ENCODE peak calls at places on chromosomes 3 and 15, in six cellular contexts. One of them, this sample, is unnamed. For H3K36me3 and H3K27me3, the result is how much of the 10 kb centered on the place peaks cover.

GRCh38 chr3:133855772-133856171 is 39.9 kb downstream of the RAB6B start:
- DNase-seq in IMR-90: peak
- DNase-seq in gastrocnemius medialis: no peak
- DNase-seq in Caco-2: no peak
- DNase-seq in pancreas: no peak
- DNase-seq in heart left ventricle: no peak
- DNase-seq in this sample: no peak

GRCh38 chr3:64392001-64392400 is 166.7 kb upstream of the PRICKLE2 start:
- DNase-seq in pancreas: no peak
- DNase-seq in gastrocnemius medialis: no peak
- DNase-seq in heart left ventricle: no peak
- DNase-seq in Caco-2: no peak
- DNase-seq in IMR-90: peak
- DNase-seq in this sample: no peak

GRCh38 chr3:108124337-108125150 is 33.7 kb upstream of the CD47 start:
- DNase-seq in pancreas: no peak
- DNase-seq in gastrocnemius medialis: no peak
- DNase-seq in IMR-90: no peak
- DNase-seq in Caco-2: no peak
- DNase-seq in heart left ventricle: no peak
- DNase-seq in this sample: no peak

GRCh38 chr3:189103208-189103607 is 68.6 kb upstream of the TPRG1 start:
- DNase-seq in heart left ventricle: no peak
- DNase-seq in gastrocnemius medialis: no peak
- DNase-seq in Caco-2: no peak
- DNase-seq in pancreas: no peak
- DNase-seq in IMR-90: no peak
- DNase-seq in this sample: no peak

GRCh38 chr3:16512435-16513140 is 911 bp downstream of the RFTN1 start:
- DNase-seq in Caco-2: no peak
- DNase-seq in heart left ventricle: peak
- DNase-seq in pancreas: peak
- DNase-seq in gastrocnemius medialis: peak
- DNase-seq in IMR-90: no peak
- DNase-seq in this sample: peak

GRCh38 chr15:68333775-68334470 is 56.4 kb downstream of the FEM1B start:
- DNase-seq in IMR-90: peak
- DNase-seq in heart left ventricle: peak
- DNase-seq in Caco-2: no peak
- DNase-seq in gastrocnemius medialis: no peak
- DNase-seq in pancreas: no peak
- DNase-seq in this sample: no peak

GRCh38 chr15:101432982-101433381 is 56.5 kb downstream of the PCSK6 start:
- DNase-seq in heart left ventricle: no peak
- DNase-seq in gastrocnemius medialis: no peak
- DNase-seq in IMR-90: no peak
- DNase-seq in Caco-2: no peak
- DNase-seq in pancreas: no peak
- DNase-seq in this sample: no peak

GRCh38 chr3:188584162-188584529 is 430.2 kb downstream of the LPP start:
- DNase-seq in IMR-90: peak
- DNase-seq in gastrocnemius medialis: no peak
- DNase-seq in pancreas: no peak
- DNase-seq in Caco-2: peak
- DNase-seq in heart left ventricle: no peak
- DNase-seq in this sample: no peak

GRCh38 chr15:90819850-90820249 is 48.5 kb upstream of the FURIN start:
- DNase-seq in heart left ventricle: no peak
- DNase-seq in Caco-2: no peak
- DNase-seq in gastrocnemius medialis: no peak
- DNase-seq in pancreas: peak
- DNase-seq in IMR-90: no peak
- DNase-seq in this sample: peak

GRCh38 chr3:196177567-196177966 is 33.6 kb downstream of the ZDHHC19 start:
- DNase-seq in heart left ventricle: no peak
- DNase-seq in Caco-2: no peak
- DNase-seq in gastrocnemius medialis: no peak
- DNase-seq in pancreas: peak
- DNase-seq in IMR-90: no peak
- DNase-seq in this sample: peak

GRCh38 chr3:111751961-111752360 is 107.1 kb upstream of the PHLDB2 start:
- DNase-seq in gastrocnemius medialis: no peak
- DNase-seq in IMR-90: peak
- DNase-seq in heart left ventricle: no peak
- DNase-seq in pancreas: no peak
- DNase-seq in Caco-2: no peak
- DNase-seq in this sample: peak

GRCh38 chr3:126378341-126378751 is 16.4 kb upstream of the CFAP100 start:
- DNase-seq in pancreas: no peak
- DNase-seq in gastrocnemius medialis: peak
- DNase-seq in IMR-90: no peak
- DNase-seq in heart left ventricle: no peak
- DNase-seq in Caco-2: no peak
- DNase-seq in this sample: no peak

GRCh38 chr15:83016906-83017305 is 5.5 kb upstream of the C15orf40 start:
- DNase-seq in IMR-90: no peak
- DNase-seq in heart left ventricle: no peak
- DNase-seq in gastrocnemius medialis: no peak
- DNase-seq in pancreas: no peak
- DNase-seq in Caco-2: no peak
- DNase-seq in this sample: no peak

GRCh38 chr3:171950373-171950772 is 89.0 kb upstream of the FNDC3B start:
- DNase-seq in IMR-90: peak
- DNase-seq in Caco-2: no peak
- DNase-seq in pancreas: no peak
- DNase-seq in gastrocnemius medialis: no peak
- DNase-seq in heart left ventricle: no peak
- DNase-seq in this sample: peak

GRCh38 chr15:67407709-67408257 is 113.1 kb upstream of the C15orf61 start:
- DNase-seq in gastrocnemius medialis: no peak
- DNase-seq in heart left ventricle: no peak
- DNase-seq in Caco-2: no peak
- DNase-seq in IMR-90: no peak
- DNase-seq in pancreas: no peak
- DNase-seq in this sample: no peak

GRCh38 chr15:39321977-39322376 is 258.9 kb upstream of the THBS1 start:
- DNase-seq in gastrocnemius medialis: no peak
- DNase-seq in Caco-2: no peak
- DNase-seq in heart left ventricle: no peak
- DNase-seq in pancreas: no peak
- DNase-seq in IMR-90: peak
- DNase-seq in this sample: no peak

GRCh38 chr3:142889263-142890014 is 556 bp upstream of the PCOLCE2 start:
- DNase-seq in IMR-90: no peak
- DNase-seq in heart left ventricle: no peak
- DNase-seq in pancreas: no peak
- DNase-seq in gastrocnemius medialis: no peak
- DNase-seq in Caco-2: no peak
- DNase-seq in this sample: no peak

GRCh38 chr3:138043266-138044029 is 33.5 kb downstream of the CLDN18 start:
- DNase-seq in heart left ventricle: no peak
- DNase-seq in pancreas: no peak
- DNase-seq in Caco-2: no peak
- DNase-seq in IMR-90: peak
- DNase-seq in gastrocnemius medialis: no peak
- DNase-seq in this sample: no peak

GRCh38 chr3:162769559-162769958 is 1273.0 kb downstream of the OTOL1 start:
- DNase-seq in gastrocnemius medialis: no peak
- DNase-seq in IMR-90: peak
- DNase-seq in pancreas: no peak
- DNase-seq in heart left ventricle: no peak
- DNase-seq in Caco-2: no peak
- DNase-seq in this sample: no peak

GRCh38 chr3:68458646-68459045 is 473.7 kb downstream of the TAFA4 start:
- DNase-seq in Caco-2: no peak
- DNase-seq in pancreas: no peak
- DNase-seq in gastrocnemius medialis: no peak
- DNase-seq in heart left ventricle: no peak
- DNase-seq in IMR-90: no peak
- DNase-seq in this sample: no peak

GRCh38 chr3:194472290-194472920 is 14.4 kb downstream of the ATP13A3 start:
- DNase-seq in heart left ventricle: no peak
- DNase-seq in IMR-90: peak
- DNase-seq in pancreas: no peak
- DNase-seq in gastrocnemius medialis: no peak
- DNase-seq in Caco-2: peak
- DNase-seq in this sample: no peak

GRCh38 chr3:136247436-136247835 is 2.7 kb upstream of the PCCB start:
- DNase-seq in Caco-2: no peak
- DNase-seq in pancreas: no peak
- DNase-seq in heart left ventricle: no peak
- DNase-seq in IMR-90: no peak
- DNase-seq in gastrocnemius medialis: no peak
- DNase-seq in this sample: peak

GRCh38 chr3:136249593-136250225 is 431 bp upstream of the PCCB start:
- DNase-seq in Caco-2: no peak
- DNase-seq in gastrocnemius medialis: no peak
- DNase-seq in IMR-90: no peak
- DNase-seq in heart left ventricle: no peak
- DNase-seq in pancreas: no peak
- DNase-seq in this sample: no peak

GRCh38 chr3:136247855-136248254 is 2.3 kb upstream of the PCCB start:
- DNase-seq in IMR-90: no peak
- DNase-seq in pancreas: no peak
- DNase-seq in Caco-2: no peak
- DNase-seq in heart left ventricle: no peak
- DNase-seq in gastrocnemius medialis: no peak
- DNase-seq in this sample: no peak

GRCh38 chr3:136249091-136249490 is 1.0 kb upstream of the PCCB start:
- DNase-seq in pancreas: no peak
- DNase-seq in IMR-90: no peak
- DNase-seq in Caco-2: peak
- DNase-seq in gastrocnemius medialis: no peak
- DNase-seq in heart left ventricle: no peak
- DNase-seq in this sample: no peak

GRCh38 chr3:136245691-136246090 is 4.4 kb upstream of the PCCB start:
- DNase-seq in IMR-90: no peak
- DNase-seq in pancreas: no peak
- DNase-seq in gastrocnemius medialis: no peak
- DNase-seq in heart left ventricle: no peak
- DNase-seq in Caco-2: no peak
- DNase-seq in this sample: no peak
- H3K4me3 ChIP-seq in IMR-90: no peak
- H3K4me3 ChIP-seq in pancreas: no peak
- H3K4me3 ChIP-seq in gastrocnemius medialis: no peak
- H3K4me3 ChIP-seq in heart left ventricle: no peak
- H3K4me3 ChIP-seq in Caco-2: no peak
- H3K4me3 ChIP-seq in this sample: no peak

GRCh38 chr3:122409392-122409791 is 6.5 kb downstream of the WDR5B start:
- DNase-seq in pancreas: no peak
- DNase-seq in gastrocnemius medialis: no peak
- DNase-seq in heart left ventricle: no peak
- DNase-seq in IMR-90: no peak
- DNase-seq in Caco-2: no peak
- DNase-seq in this sample: no peak

GRCh38 chr3:122406198-122406597 is 9.7 kb downstream of the WDR5B start:
- DNase-seq in Caco-2: no peak
- DNase-seq in heart left ventricle: no peak
- DNase-seq in pancreas: no peak
- DNase-seq in IMR-90: no peak
- DNase-seq in gastrocnemius medialis: no peak
- DNase-seq in this sample: no peak

GRCh38 chr3:122410639-122411038 is 5.2 kb downstream of the WDR5B start:
- DNase-seq in pancreas: no peak
- DNase-seq in Caco-2: no peak
- DNase-seq in IMR-90: no peak
- DNase-seq in heart left ventricle: no peak
- DNase-seq in gastrocnemius medialis: no peak
- DNase-seq in this sample: no peak

GRCh38 chr3:122407946-122408345 is 7.9 kb downstream of the WDR5B start:
- DNase-seq in IMR-90: no peak
- DNase-seq in pancreas: no peak
- DNase-seq in heart left ventricle: no peak
- DNase-seq in Caco-2: no peak
- DNase-seq in gastrocnemius medialis: no peak
- DNase-seq in this sample: no peak

GRCh38 chr3:122410111-122410510 is 5.8 kb downstream of the WDR5B start:
- DNase-seq in gastrocnemius medialis: no peak
- DNase-seq in pancreas: no peak
- DNase-seq in Caco-2: no peak
- DNase-seq in IMR-90: no peak
- DNase-seq in heart left ventricle: no peak
- DNase-seq in this sample: no peak
- H3K36me3 ChIP-seq in gastrocnemius medialis: under half
- H3K36me3 ChIP-seq in pancreas: under half
- H3K36me3 ChIP-seq in Caco-2: under half
- H3K36me3 ChIP-seq in IMR-90: under half
- H3K36me3 ChIP-seq in heart left ventricle: under half
- H3K36me3 ChIP-seq in this sample: under half

DNA sequence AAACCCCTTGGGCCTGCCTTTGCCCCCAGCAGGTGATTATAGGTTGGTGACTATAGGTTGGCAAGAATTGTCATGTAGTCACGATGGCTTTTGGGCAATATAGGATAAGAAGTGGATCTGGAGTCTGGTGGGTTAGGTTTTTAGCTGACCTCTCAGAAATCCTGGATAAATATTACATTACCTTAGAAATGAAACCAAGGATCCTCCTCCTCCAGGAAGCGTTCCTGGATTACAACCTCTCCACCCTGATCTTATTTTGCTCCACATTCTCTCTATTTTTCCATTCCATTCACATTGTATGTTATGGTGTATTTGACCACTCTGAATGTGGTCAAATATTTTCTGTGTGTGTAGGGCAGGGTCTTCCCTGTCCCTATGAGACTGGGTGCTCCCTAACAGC is 82.3 kb downstream of the SEMA5B start:
- DNase-seq in heart left ventricle: no peak
- DNase-seq in Caco-2: no peak
- DNase-seq in IMR-90: no peak
- DNase-seq in pancreas: no peak
- DNase-seq in gastrocnemius medialis: no peak
- DNase-seq in this sample: no peak
- H3K27me3 ChIP-seq in heart left ventricle: under half
- H3K27me3 ChIP-seq in Caco-2: under half
- H3K27me3 ChIP-seq in IMR-90: under half
- H3K27me3 ChIP-seq in pancreas: under half
- H3K27me3 ChIP-seq in gastrocnemius medialis: under half
- H3K27me3 ChIP-seq in this sample: under half

GRCh38 chr15:52292780-52293392 is 2.7 kb downstream of the MYO5C start:
- DNase-seq in Caco-2: no peak
- DNase-seq in pancreas: no peak
- DNase-seq in heart left ventricle: no peak
- DNase-seq in IMR-90: no peak
- DNase-seq in gastrocnemius medialis: no peak
- DNase-seq in this sample: no peak

GRCh38 chr15:52294881-52295420 is 653 bp downstream of the MYO5C start:
- DNase-seq in Caco-2: no peak
- DNase-seq in IMR-90: no peak
- DNase-seq in heart left ventricle: no peak
- DNase-seq in pancreas: no peak
- DNase-seq in gastrocnemius medialis: no peak
- DNase-seq in this sample: peak

GRCh38 chr15:52291204-52291603 is 4.4 kb downstream of the MYO5C start:
- DNase-seq in pancreas: no peak
- DNase-seq in IMR-90: no peak
- DNase-seq in heart left ventricle: no peak
- DNase-seq in Caco-2: no peak
- DNase-seq in gastrocnemius medialis: no peak
- DNase-seq in this sample: no peak

GRCh38 chr15:52290800-52291199 is 4.8 kb downstream of the MYO5C start:
- DNase-seq in IMR-90: no peak
- DNase-seq in heart left ventricle: no peak
- DNase-seq in pancreas: no peak
- DNase-seq in Caco-2: no peak
- DNase-seq in gastrocnemius medialis: no peak
- DNase-seq in this sample: no peak

GRCh38 chr15:52295421-52295991 is at the start of gene MYO5C:
- DNase-seq in IMR-90: no peak
- DNase-seq in pancreas: peak
- DNase-seq in heart left ventricle: peak
- DNase-seq in Caco-2: peak
- DNase-seq in gastrocnemius medialis: peak
- DNase-seq in this sample: peak
- H3K4me3 ChIP-seq in IMR-90: peak
- H3K4me3 ChIP-seq in pancreas: peak
- H3K4me3 ChIP-seq in heart left ventricle: peak
- H3K4me3 ChIP-seq in Caco-2: peak
- H3K4me3 ChIP-seq in gastrocnemius medialis: peak
- H3K4me3 ChIP-seq in this sample: peak